ENCODE peak calls at places on chromosomes 1 and 21, in four cellular contexts. One of them, this sample, is unnamed. For H3K27me3, the result is how much of the 10 kb centered on the place peaks cover.

GRCh38 chr1:62435231-62436038 is 1.4 kb upstream of the USP1 start:
- DNase-seq in A673: no peak
- DNase-seq in endothelial cell of umbilical vein: no peak
- DNase-seq in IMR-90: no peak
- DNase-seq in this sample: no peak

GRCh38 chr1:172545349-172546004 is 12.5 kb downstream of the SUCO start:
- DNase-seq in A673: no peak
- DNase-seq in endothelial cell of umbilical vein: no peak
- DNase-seq in IMR-90: no peak
- DNase-seq in this sample: no peak

GRCh38 chr1:4970532-4970931 is 316.1 kb downstream of the AJAP1 start:
- DNase-seq in A673: no peak
- DNase-seq in endothelial cell of umbilical vein: no peak
- DNase-seq in IMR-90: no peak
- DNase-seq in this sample: no peak

GRCh38 chr1:65440915-65441314 is 20.4 kb downstream of the LEPR start:
- DNase-seq in A673: no peak
- DNase-seq in endothelial cell of umbilical vein: no peak
- DNase-seq in IMR-90: no peak
- DNase-seq in this sample: no peak

GRCh38 chr1:53643881-53644390 is 95.0 kb downstream of the GLIS1 start:
- DNase-seq in A673: no peak
- DNase-seq in endothelial cell of umbilical vein: no peak
- DNase-seq in IMR-90: no peak
- DNase-seq in this sample: no peak

GRCh38 chr21:39048064-39048463 is 135.2 kb downstream of the PSMG1 start:
- DNase-seq in A673: peak
- DNase-seq in endothelial cell of umbilical vein: peak
- DNase-seq in IMR-90: peak
- DNase-seq in this sample: no peak

GRCh38 chr1:88936223-88936523 is 44.8 kb upstream of the GTF2B start:
- DNase-seq in A673: no peak
- DNase-seq in endothelial cell of umbilical vein: no peak
- DNase-seq in IMR-90: no peak
- DNase-seq in this sample: no peak

GRCh38 chr21:32578107-32578691 is 7.1 kb downstream of the TCP10L start:
- DNase-seq in A673: peak
- DNase-seq in endothelial cell of umbilical vein: peak
- DNase-seq in IMR-90: peak
- DNase-seq in this sample: no peak

GRCh38 chr1:57741521-57741920 is 317.7 kb upstream of the DAB1 start:
- DNase-seq in A673: no peak
- DNase-seq in endothelial cell of umbilical vein: no peak
- DNase-seq in IMR-90: no peak
- DNase-seq in this sample: no peak
- H3K4me3 ChIP-seq in A673: no peak
- H3K4me3 ChIP-seq in endothelial cell of umbilical vein: no peak
- H3K4me3 ChIP-seq in IMR-90: no peak
- H3K4me3 ChIP-seq in this sample: no peak

DNA sequence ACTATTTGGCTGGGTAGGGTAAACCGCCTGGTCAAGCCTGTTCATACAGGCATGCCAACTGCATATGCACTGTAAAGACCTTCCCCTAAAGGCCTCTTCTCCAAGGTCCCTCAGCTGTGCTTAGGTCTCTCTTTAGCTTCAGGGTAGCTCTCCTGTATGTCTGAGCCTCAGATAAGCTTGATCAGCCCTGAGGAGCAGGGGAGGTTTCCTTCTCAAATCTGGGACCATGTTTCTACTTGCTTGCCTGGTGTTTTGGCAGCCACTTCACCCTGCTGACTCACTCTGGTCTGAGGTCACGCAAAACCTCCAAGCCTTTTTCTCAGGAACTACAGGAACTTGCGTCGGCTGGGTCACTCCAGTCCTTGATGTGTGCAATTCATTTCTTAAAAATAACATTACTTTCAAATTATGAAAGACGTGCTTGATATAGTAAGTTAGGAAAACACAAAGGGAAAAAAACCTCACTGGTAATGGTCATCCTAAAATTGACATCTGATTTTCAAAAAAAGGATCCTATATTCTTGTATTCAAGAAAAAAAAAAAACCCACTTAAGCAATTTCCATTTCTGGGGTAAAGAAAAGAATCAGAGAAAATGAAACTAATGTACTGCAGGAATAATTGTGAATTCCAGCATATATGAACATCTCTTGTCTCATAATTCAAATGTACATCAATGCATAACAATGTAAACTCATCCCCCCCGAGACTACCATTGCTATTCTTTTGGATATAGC is 24.7 kb upstream of the RNF19B start:
- DNase-seq in A673: no peak
- DNase-seq in endothelial cell of umbilical vein: peak
- DNase-seq in IMR-90: peak
- DNase-seq in this sample: peak
- H3K27ac ChIP-seq in A673: no peak
- H3K27ac ChIP-seq in endothelial cell of umbilical vein: peak
- H3K27ac ChIP-seq in IMR-90: peak
- H3K27ac ChIP-seq in this sample: peak

GRCh38 chr1:29458737-29459550 is 222.6 kb downstream of the PTPRU start:
- DNase-seq in A673: no peak
- DNase-seq in endothelial cell of umbilical vein: no peak
- DNase-seq in IMR-90: no peak
- DNase-seq in this sample: no peak
- H3K27me3 ChIP-seq in A673: under half
- H3K27me3 ChIP-seq in endothelial cell of umbilical vein: under half
- H3K27me3 ChIP-seq in IMR-90: under half
- H3K27me3 ChIP-seq in this sample: under half

GRCh38 chr1:116791727-116792126 is 37.5 kb downstream of the CD2 start:
- DNase-seq in A673: no peak
- DNase-seq in endothelial cell of umbilical vein: no peak
- DNase-seq in IMR-90: no peak
- DNase-seq in this sample: no peak

GRCh38 chr1:116793357-116793935 is 39.2 kb downstream of the CD2 start:
- DNase-seq in A673: no peak
- DNase-seq in endothelial cell of umbilical vein: no peak
- DNase-seq in IMR-90: no peak
- DNase-seq in this sample: no peak

GRCh38 chr1:116794804-116795481 is 40.7 kb downstream of the CD2 start:
- DNase-seq in A673: no peak
- DNase-seq in endothelial cell of umbilical vein: no peak
- DNase-seq in IMR-90: no peak
- DNase-seq in this sample: no peak

DNA sequence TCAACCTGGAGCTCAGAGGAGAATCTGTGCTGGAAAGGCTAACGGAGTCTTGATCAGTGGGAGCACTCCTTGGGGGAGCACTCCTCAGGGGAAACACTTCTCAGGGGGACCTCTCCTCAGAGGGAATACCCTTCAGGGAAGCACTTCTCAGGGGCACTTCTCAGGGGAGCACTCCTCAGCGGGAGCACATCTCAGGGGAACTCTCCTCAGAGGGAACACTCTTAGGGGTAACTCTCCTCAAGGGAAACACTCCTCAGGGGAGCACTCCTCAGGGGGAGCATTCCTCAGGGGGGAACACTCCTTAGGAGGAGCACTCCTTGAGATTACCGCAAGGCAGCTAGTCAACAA is 41.2 kb downstream of the CD2 start:
- DNase-seq in A673: no peak
- DNase-seq in endothelial cell of umbilical vein: no peak
- DNase-seq in IMR-90: no peak
- DNase-seq in this sample: no peak
- H3K4me3 ChIP-seq in A673: no peak
- H3K4me3 ChIP-seq in endothelial cell of umbilical vein: no peak
- H3K4me3 ChIP-seq in IMR-90: no peak
- H3K4me3 ChIP-seq in this sample: no peak

DNA sequence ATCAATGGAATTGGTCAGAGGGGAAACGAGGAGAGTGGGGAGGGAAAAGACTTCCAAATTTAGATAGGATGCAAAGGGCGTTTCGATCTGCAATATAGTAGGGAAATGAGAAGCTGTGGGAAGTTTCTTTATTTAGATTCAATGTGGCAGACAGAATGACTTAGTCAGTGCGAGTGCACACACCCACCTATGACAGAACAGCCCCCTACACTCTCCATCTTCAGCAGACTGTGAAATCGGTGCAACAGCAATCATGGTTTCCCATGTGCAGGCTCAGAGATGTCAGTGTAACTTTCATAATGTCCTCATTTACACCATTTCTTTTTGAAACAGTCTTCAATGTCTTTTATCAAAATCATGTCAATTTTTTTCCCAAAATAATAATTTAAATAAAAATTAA is 46.0 kb downstream of the DIP2A start:
- DNase-seq in A673: no peak
- DNase-seq in endothelial cell of umbilical vein: no peak
- DNase-seq in IMR-90: no peak
- DNase-seq in this sample: no peak
- H3K27ac ChIP-seq in A673: no peak
- H3K27ac ChIP-seq in endothelial cell of umbilical vein: no peak
- H3K27ac ChIP-seq in IMR-90: no peak
- H3K27ac ChIP-seq in this sample: no peak

GRCh38 chr1:169707917-169708604 is 3.4 kb downstream of the SELL start:
- DNase-seq in A673: no peak
- DNase-seq in endothelial cell of umbilical vein: no peak
- DNase-seq in IMR-90: no peak
- DNase-seq in this sample: no peak
- H3K27me3 ChIP-seq in A673: under half
- H3K27me3 ChIP-seq in endothelial cell of umbilical vein: under half
- H3K27me3 ChIP-seq in IMR-90: under half
- H3K27me3 ChIP-seq in this sample: under half

DNA sequence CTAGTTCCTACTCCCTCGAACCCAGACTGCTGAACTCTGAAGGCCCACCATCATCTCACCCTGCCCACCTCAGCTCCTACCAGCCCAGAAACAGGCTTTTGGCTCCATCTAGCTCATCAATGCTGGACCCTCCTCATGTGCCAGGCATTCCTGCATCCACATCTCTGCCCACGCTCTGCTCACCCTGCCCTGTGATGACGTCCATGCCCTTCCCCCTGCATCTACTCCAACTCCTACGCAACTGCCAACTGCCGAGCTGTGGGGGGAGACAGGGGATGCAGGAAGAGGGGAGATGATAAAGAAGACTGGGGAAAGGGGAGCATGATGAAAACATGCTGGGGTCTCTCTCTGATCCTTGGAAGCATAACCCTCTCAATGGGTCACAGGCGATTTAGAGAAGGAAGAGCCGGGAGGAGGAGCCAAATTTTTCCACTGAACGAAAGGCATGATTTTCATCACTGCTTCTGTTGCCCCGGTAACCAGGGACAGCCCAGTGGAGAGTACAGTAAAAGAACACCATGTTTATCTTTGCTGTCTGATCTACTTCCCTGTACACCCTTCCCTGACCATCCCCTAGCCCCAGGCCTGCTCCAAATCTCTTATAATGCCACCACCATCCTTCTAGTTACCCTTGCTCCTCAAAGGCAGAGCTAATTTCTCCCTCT is 44.3 kb downstream of the CD34 start:
- DNase-seq in A673: no peak
- DNase-seq in endothelial cell of umbilical vein: no peak
- DNase-seq in IMR-90: peak
- DNase-seq in this sample: peak
- H3K4me3 ChIP-seq in A673: no peak
- H3K4me3 ChIP-seq in endothelial cell of umbilical vein: no peak
- H3K4me3 ChIP-seq in IMR-90: no peak
- H3K4me3 ChIP-seq in this sample: no peak

GRCh38 chr1:39065542-39065941 is 39.4 kb downstream of the NDUFS5 start:
- DNase-seq in A673: no peak
- DNase-seq in endothelial cell of umbilical vein: no peak
- DNase-seq in IMR-90: no peak
- DNase-seq in this sample: no peak
- H3K27ac ChIP-seq in A673: no peak
- H3K27ac ChIP-seq in endothelial cell of umbilical vein: no peak
- H3K27ac ChIP-seq in IMR-90: no peak
- H3K27ac ChIP-seq in this sample: no peak

GRCh38 chr1:114587203-114587991 is 6.0 kb upstream of the BCAS2 start:
- DNase-seq in A673: no peak
- DNase-seq in endothelial cell of umbilical vein: no peak
- DNase-seq in IMR-90: no peak
- DNase-seq in this sample: no peak

GRCh38 chr1:114586513-114587047 is 5.2 kb upstream of the BCAS2 start:
- DNase-seq in A673: no peak
- DNase-seq in endothelial cell of umbilical vein: no peak
- DNase-seq in IMR-90: no peak
- DNase-seq in this sample: no peak

GRCh38 chr1:114585221-114585620 is 3.8 kb upstream of the BCAS2 start:
- DNase-seq in A673: no peak
- DNase-seq in endothelial cell of umbilical vein: no peak
- DNase-seq in IMR-90: peak
- DNase-seq in this sample: no peak

GRCh38 chr1:114589122-114589521 is 7.7 kb upstream of the BCAS2 start:
- DNase-seq in A673: no peak
- DNase-seq in endothelial cell of umbilical vein: no peak
- DNase-seq in IMR-90: no peak
- DNase-seq in this sample: no peak

GRCh38 chr1:114588196-114588689 is 6.8 kb upstream of the BCAS2 start:
- DNase-seq in A673: no peak
- DNase-seq in endothelial cell of umbilical vein: no peak
- DNase-seq in IMR-90: no peak
- DNase-seq in this sample: no peak
- H3K27me3 ChIP-seq in A673: under half
- H3K27me3 ChIP-seq in endothelial cell of umbilical vein: under half
- H3K27me3 ChIP-seq in IMR-90: under half
- H3K27me3 ChIP-seq in this sample: under half